ENCODE peak calls at places on chromosomes 5 and 9, in seven cellular contexts. Q is effector memory CD8-positive, alpha-beta T cell; S is activated CD8-positive, alpha-beta memory T cell treated with anti-CD3 and anti-CD28 coated beads for 4 hours; E is NCI-H774; C is HFFc6; P is HuH-7.5; D is iPS-NIHi11. W is an unnamed sample.

GRCh38 chr5:31434898-31435297 is 97.0 kb downstream of the DROSHA start:
- DNase-seq in Q (no peak), S (no peak), E (no peak), C (no peak), P (no peak), D (no peak), W (no peak)

GRCh38 chr5:93845376-93845775 is 104.0 kb upstream of the POU5F2 start:
- DNase-seq in Q (no peak), S (no peak), E (no peak), C (no peak), P (no peak), D (no peak), W (no peak)

GRCh38 chr9:135502168-135502872 is 1.8 kb downstream of the MRPS2 start:
- DNase-seq in Q (no peak), S (no peak), E (no peak), C (no peak), P (no peak), D (no peak), W (no peak)

GRCh38 chr5:59354811-59355210 is 538.7 kb downstream of the PDE4D start:
- DNase-seq in Q (no peak), S (no peak), E (no peak), C (no peak), P (no peak), D (no peak), W (no peak)

GRCh38 chr5:150401076-150401375 is 11.7 kb downstream of the CD74 start:
- DNase-seq in Q (no peak), S (no peak), E (no peak), C (no peak), P (no peak), D (no peak), W (no peak)

GRCh38 chr5:60463179-60463868 is 236.6 kb downstream of the DEPDC1B start:
- DNase-seq in Q (no peak), S (no peak), E (no peak), C (no peak), P (peak), D (no peak), W (peak)

GRCh38 chr5:160693831-160694473 is 158.1 kb downstream of the ATP10B start:
- DNase-seq in Q (no peak), S (no peak), E (no peak), C (no peak), P (no peak), D (no peak), W (no peak)

GRCh38 chr5:122237906-122238305 is 74.1 kb upstream of the SNCAIP start:
- DNase-seq in Q (no peak), S (no peak), E (no peak), C (no peak), P (no peak), D (no peak), W (no peak)

GRCh38 chr5:175694371-175695160 is 36.7 kb downstream of the HRH2 start:
- DNase-seq in Q (no peak), S (no peak), E (no peak), C (no peak), P (no peak), D (no peak), W (no peak)

GRCh38 chr5:165196961-165197360 is 1691.5 kb downstream of the MAT2B start:
- DNase-seq in Q (no peak), S (no peak), E (no peak), C (no peak), P (no peak), D (no peak), W (no peak)

GRCh38 chr9:134867917-134868750 is 12.5 kb upstream of the FCN2 start:
- DNase-seq in Q (no peak), S (no peak), E (no peak), C (no peak), P (no peak), D (no peak), W (no peak)

GRCh38 chr9:137492464-137493162 is 33.5 kb upstream of the NSMF start:
- DNase-seq in Q (no peak), S (no peak), E (peak), C (no peak), P (no peak), D (peak), W (no peak)

GRCh38 chr9:119283118-119283794 is 86.0 kb downstream of the BRINP1 start:
- DNase-seq in Q (no peak), S (no peak), E (no peak), C (no peak), P (no peak), D (peak), W (no peak)

GRCh38 chr5:671459-672328 is 21.5 kb downstream of the TPPP start:
- DNase-seq in Q (peak), S (peak), E (peak), C (peak), P (peak), D (peak), W (peak)

GRCh38 chr9:126230692-126231091 is 95.9 kb upstream of the MVB12B start:
- DNase-seq in Q (no peak), S (no peak), E (no peak), C (no peak), P (no peak), D (no peak), W (no peak)

GRCh38 chr9:36731576-36731975 is 158.9 kb downstream of the MELK start:
- DNase-seq in Q (no peak), S (no peak), E (peak), C (no peak), P (no peak), D (no peak), W (no peak)

GRCh38 chr5:137113939-137114338 is 385.2 kb downstream of the SPOCK1 start:
- DNase-seq in Q (no peak), S (no peak), E (no peak), C (no peak), P (no peak), D (no peak), W (no peak)

GRCh38 chr5:81604193-81604592 is 146.7 kb downstream of the SSBP2 start:
- DNase-seq in Q (no peak), S (no peak), E (no peak), C (no peak), P (no peak), D (no peak), W (no peak)

GRCh38 chr5:10474521-10475075 is 32.9 kb downstream of the ROPN1L start:
- DNase-seq in Q (no peak), S (no peak), E (no peak), C (peak), P (no peak), D (no peak), W (no peak)

GRCh38 chr5:37668524-37669047 is 171.3 kb downstream of the GDNF start:
- DNase-seq in Q (no peak), S (no peak), E (peak), C (peak), P (peak), D (peak), W (peak)

GRCh38 chr9:93329632-93330286 is 121.7 kb upstream of the FAM120A start:
- DNase-seq in Q (no peak), S (no peak), E (peak), C (no peak), P (peak), D (no peak), W (peak)

GRCh38 chr5:15646351-15646750 is 146.4 kb downstream of the FBXL7 start:
- DNase-seq in Q (no peak), S (no peak), E (no peak), C (no peak), P (no peak), D (no peak), W (no peak)

GRCh38 chr9:113513111-113513510 is 49.6 kb downstream of the RGS3 start:
- DNase-seq in Q (no peak), S (no peak), E (no peak), C (no peak), P (no peak), D (no peak), W (no peak)

GRCh38 chr5:6143523-6143922 is 234.8 kb downstream of the MED10 start:
- DNase-seq in Q (no peak), S (no peak), E (no peak), C (no peak), P (no peak), D (peak), W (no peak)

GRCh38 chr5:128711216-128711615 is 173.2 kb upstream of the FBN2 start:
- DNase-seq in Q (no peak), S (no peak), E (no peak), C (peak), P (no peak), D (no peak), W (no peak)

W was measured in HepG2.